ENCODE peak calls at places on chromosomes 12 and 14, in eight cellular contexts. C is DND-41; S is CD8-positive, alpha-beta T cell; W is dorsolateral prefrontal cortex; D is foreskin fibroblast; Q is AG09309; N is left ventricle myocardium inferior; Z is heart right ventricle. F is an unnamed sample.

GRCh38 chr14:38208825-38209562 is 1.3 kb downstream of the SSTR1 start:
- DNase-seq in C (no peak), S (no peak), W (peak; percentile 22), D (peak; percentile 87), Q (peak; percentile 71), N (peak; percentile 13), Z (peak; percentile 6), F (no peak)

GRCh38 chr14:70982204-70982603 is 74.9 kb downstream of the PCNX1 start:
- DNase-seq in C (no peak), S (no peak), W (no peak), D (no peak), Q (no peak), N (no peak), Z (no peak), F (no peak)

GRCh38 chr12:107130830-107131760 is 37.7 kb upstream of the CRY1 start:
- DNase-seq in C (no peak), S (no peak), W (no peak), D (no peak), Q (no peak), N (no peak), Z (no peak), F (no peak)

GRCh38 chr12:11832100-11832499 is 182.6 kb downstream of the ETV6 start:
- DNase-seq in C (no peak), S (no peak), W (no peak), D (no peak), Q (no peak), N (no peak), Z (no peak), F (no peak)

GRCh38 chr14:80930836-80931389 is 10.6 kb downstream of the CEP128 start:
- DNase-seq in C (peak; percentile 83), S (peak; percentile 77), W (no peak), D (peak; percentile 50), Q (peak; percentile 94), N (no peak), Z (no peak), F (peak; percentile 91)

GRCh38 chr14:73180385-73180805 is 44.1 kb downstream of the PSEN1 start:
- DNase-seq in C (no peak), S (no peak), W (no peak), D (peak; percentile 58), Q (peak; percentile 46), N (no peak), Z (no peak), F (peak; percentile 4)

GRCh38 chr14:101559624-101560533 is 1.4 kb upstream of the DIO3 start:
- DNase-seq in C (no peak), S (no peak), W (no peak), D (no peak), Q (no peak), N (peak; percentile 32), Z (no peak), F (no peak)

GRCh38 chr14:91264151-91265150 is 19.9 kb upstream of the GPR68 start:
- DNase-seq in C (no peak), S (no peak), W (no peak), D (no peak), Q (no peak), N (peak; percentile 35), Z (no peak), F (no peak)

DNA sequence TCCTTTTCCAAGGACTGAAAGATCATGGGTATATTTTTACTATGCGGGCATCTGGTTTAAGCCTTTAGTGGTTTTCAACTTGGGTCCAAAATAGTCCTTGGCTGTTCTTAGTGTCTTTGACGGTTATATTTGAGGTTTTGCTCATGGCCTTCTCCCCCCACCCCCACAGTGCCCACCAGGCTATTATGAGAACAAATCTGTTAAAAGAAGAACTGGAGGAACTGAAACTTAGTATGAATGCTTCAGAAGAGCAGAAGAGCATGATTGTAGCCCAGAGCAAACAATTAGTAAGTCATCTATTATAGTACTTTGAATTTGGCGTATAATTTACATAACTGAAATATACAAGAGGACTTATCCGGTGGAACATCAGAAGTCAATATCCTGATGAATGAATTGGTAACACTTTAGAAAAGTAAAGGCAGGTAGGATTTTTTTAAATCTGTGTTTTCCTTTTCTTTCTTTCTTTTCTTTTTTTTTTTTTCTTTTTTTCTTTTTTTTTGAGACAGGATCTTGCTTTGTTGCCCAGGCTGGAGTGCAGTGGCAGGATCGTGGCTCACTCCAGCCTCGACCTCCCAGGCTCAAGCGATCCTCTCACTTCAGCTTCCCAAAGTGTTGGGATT is 71.8 kb upstream of the BCAT1 start:
- DNase-seq in C (no peak), S (no peak), W (no peak), D (no peak), Q (no peak), N (no peak), Z (no peak), F (no peak)
- H3K4me3 ChIP-seq in C (no peak overlapping the region), S (no peak overlapping the region), W (no peak overlapping the region), D (no peak overlapping the region), Q (no peak overlapping the region), N (no peak overlapping the region), Z (no peak overlapping the region), F (no peak overlapping the region)

GRCh38 chr14:79596531-79596930 is 614.8 kb downstream of the DIO2 start:
- DNase-seq in C (no peak), S (no peak), W (no peak), D (peak; percentile 40), Q (peak; percentile 63), N (no peak), Z (no peak), F (no peak)

GRCh38 chr14:79598339-79598738 is 613.0 kb downstream of the DIO2 start:
- DNase-seq in C (no peak), S (no peak), W (no peak), D (peak; percentile 16), Q (no peak), N (no peak), Z (no peak), F (peak; percentile 58)

GRCh38 chr14:79601579-79601978 is 609.7 kb downstream of the DIO2 start:
- DNase-seq in C (no peak), S (no peak), W (no peak), D (no peak), Q (no peak), N (no peak), Z (no peak), F (no peak)

GRCh38 chr14:79600406-79600805 is 610.9 kb downstream of the DIO2 start:
- DNase-seq in C (no peak), S (no peak), W (no peak), D (no peak), Q (no peak), N (no peak), Z (no peak), F (no peak)

DNA sequence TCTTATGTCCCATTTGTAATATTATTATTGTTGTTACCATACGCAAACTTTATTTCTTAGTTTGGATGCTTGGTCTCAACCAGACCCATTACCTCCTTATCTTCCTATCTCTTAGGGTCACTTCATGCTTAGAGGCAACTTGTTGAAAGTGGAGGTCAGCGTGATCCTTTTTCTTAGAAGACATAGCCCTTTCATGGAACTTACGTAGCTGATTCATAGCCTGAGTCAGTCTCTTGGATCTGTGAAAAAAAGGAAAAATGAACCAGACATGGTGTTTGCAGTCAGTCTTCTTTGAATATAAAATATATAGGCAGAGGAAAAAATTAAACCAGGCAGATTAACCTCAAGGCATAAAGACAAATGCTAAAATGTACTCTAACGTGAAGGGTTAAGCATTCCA is 613.7 kb downstream of the DIO2 start:
- DNase-seq in C (no peak), S (no peak), W (no peak), D (no peak), Q (no peak), N (no peak), Z (no peak), F (no peak)
- H3K4me3 ChIP-seq in C (no peak overlapping the region), S (no peak overlapping the region), W (no peak overlapping the region), D (no peak overlapping the region), Q (no peak overlapping the region), N (no peak overlapping the region), Z (no peak overlapping the region), F (no peak overlapping the region)

DNA sequence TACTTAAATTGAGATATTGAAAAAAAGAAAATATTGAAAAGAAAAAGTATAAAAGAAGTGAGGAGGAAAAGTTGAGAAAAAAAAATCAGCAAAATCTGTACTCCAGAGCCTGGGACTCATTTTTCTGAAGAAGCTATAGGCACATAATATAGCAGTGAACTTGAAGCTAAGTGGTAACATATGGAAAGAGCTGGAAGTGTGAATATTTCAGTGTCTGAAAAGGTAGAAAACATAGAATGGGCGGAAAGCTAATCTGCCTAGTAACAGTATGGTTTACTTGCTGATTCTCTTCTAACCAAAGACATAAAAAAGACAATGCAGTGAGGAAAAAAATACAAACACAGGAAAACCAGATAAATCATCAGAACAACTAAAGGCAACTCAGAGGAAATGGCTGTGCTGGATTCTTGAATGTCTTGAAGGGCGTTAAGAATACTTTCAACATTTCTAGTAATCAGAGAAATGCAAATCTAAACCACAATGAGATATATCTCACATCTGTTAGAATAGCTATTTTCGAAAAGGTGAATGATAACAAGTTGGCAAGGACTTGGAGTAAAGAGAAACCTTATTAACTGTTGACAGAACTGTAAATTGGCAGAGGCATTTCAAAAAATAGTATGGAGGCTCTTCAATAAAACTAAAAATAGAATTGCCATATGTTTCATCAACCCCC is 784.6 kb downstream of the LRFN5 start:
- DNase-seq in C (no peak), S (no peak), W (no peak), D (no peak), Q (no peak), N (no peak), Z (no peak), F (no peak)
- H3K4me3 ChIP-seq in C (no peak overlapping the region), S (no peak overlapping the region), W (no peak overlapping the region), D (no peak overlapping the region), Q (no peak overlapping the region), N (no peak overlapping the region), Z (no peak overlapping the region), F (no peak overlapping the region)

GRCh38 chr12:53181935-53182334 is 1.2 kb upstream of the CSAD start:
- DNase-seq in C (no peak), S (no peak), W (no peak), D (no peak), Q (no peak), N (no peak), Z (no peak), F (no peak)
- H3K4me3 ChIP-seq in C (peak overlapping the region; percentile 92), S (peak overlapping the region; percentile 78), W (peak overlapping the region; percentile 62), D (peak overlapping the region; percentile 78), Q (peak overlapping the region; percentile 74), N (peak overlapping the region; percentile 84), Z (peak overlapping the region; percentile 88), F (peak overlapping the region; percentile 63)

GRCh38 chr12:52232916-52233461 is at the start of gene KRT7:
- DNase-seq in C (no peak), S (no peak), W (no peak), D (no peak), Q (no peak), N (no peak), Z (no peak), F (no peak)
- H3K4me3 ChIP-seq in C (no peak within 1 kb of the TSS), S (no peak within 1 kb of the TSS), W (no peak within 1 kb of the TSS), D (peak within 1 kb of the TSS; percentile 19), Q (no peak within 1 kb of the TSS), N (peak within 1 kb of the TSS; percentile 41), Z (peak within 1 kb of the TSS; percentile 7), F (no peak within 1 kb of the TSS)

DNA sequence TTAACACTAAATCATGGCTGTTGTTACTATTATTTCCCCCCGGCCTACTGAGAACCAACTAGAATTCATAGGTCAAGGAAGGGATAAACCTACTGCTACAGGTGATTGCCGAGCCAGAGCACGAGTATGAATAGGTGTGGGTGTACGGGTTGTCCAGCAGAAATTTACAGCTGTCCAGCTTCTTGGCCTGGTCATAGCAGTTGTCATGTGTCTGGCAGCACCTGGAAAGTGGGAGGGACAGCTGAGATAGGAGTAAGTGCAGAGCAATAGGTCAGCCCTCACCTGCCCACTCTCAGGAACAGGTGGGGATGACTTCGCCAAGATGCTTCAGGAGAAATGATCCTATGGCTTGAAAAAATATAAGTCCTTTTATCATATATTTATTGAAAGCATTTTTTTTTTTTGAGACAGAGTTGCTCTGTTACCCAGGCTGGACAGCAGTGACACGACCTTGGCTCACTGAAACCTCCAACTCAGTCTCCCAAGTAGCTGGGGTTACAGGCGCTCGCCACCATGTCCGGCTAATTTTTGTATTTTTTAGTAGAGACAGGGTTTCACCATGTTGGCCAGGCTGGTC is 2.6 kb downstream of the PLA2G1B start:
- DNase-seq in C (no peak), S (no peak), W (no peak), D (no peak), Q (no peak), N (no peak), Z (no peak), F (no peak)
- H3K4me3 ChIP-seq in C (no peak overlapping the region), S (no peak overlapping the region), W (peak overlapping the region; percentile 84), D (no peak overlapping the region), Q (no peak overlapping the region), N (peak overlapping the region; percentile 77), Z (no peak overlapping the region), F (no peak overlapping the region)